ENCODE peak calls at places on chromosomes 16 and 17, in four cellular contexts. S is fibroblast of pulmonary artery, A is type B pancreatic cell, B is psoas muscle. K is an unnamed sample.

GRCh38 chr17:70767102-70767701 is 597.9 kb downstream of the KCNJ2 start:
- DNase-seq in A (no peak), S (peak), B (no peak), K (no peak)

GRCh38 chr17:1108810-1109605 is 70.8 kb downstream of the ABR start:
- DNase-seq in A (no peak), S (peak), B (peak), K (no peak)

GRCh38 chr16:1493746-1494094 is 560 bp downstream of the TELO2 start:
- DNase-seq in B (no peak), S (peak), A (peak), K (no peak)

GRCh38 chr16:69310479-69311114 is 553 bp upstream of the VPS4A start:
- DNase-seq in S (no peak), A (no peak), B (no peak), K (no peak)

GRCh38 chr16:31250782-31251384 is 8.9 kb upstream of the ITGAM start:
- DNase-seq in S (no peak), A (no peak), B (no peak), K (no peak)

GRCh38 chr16:6446370-6446769 is 886.3 kb upstream of the RBFOX1 start:
- DNase-seq in S (no peak), A (no peak), B (no peak), K (no peak)

GRCh38 chr17:64441772-64442549 is 7.0 kb upstream of the MILR1 start:
- DNase-seq in A (no peak), B (no peak), S (peak), K (peak)

GRCh38 chr16:20768121-20768520 is 4.3 kb downstream of the ACSM3 start:
- DNase-seq in B (no peak), A (no peak), S (no peak), K (no peak)

GRCh38 chr16:81707411-81708321 is 71.4 kb upstream of the PLCG2 start:
- DNase-seq in S (peak), B (no peak), A (no peak), K (peak)

GRCh38 chr16:55898592-55898991 is 23.4 kb upstream of the CES5A start:
- DNase-seq in A (peak), S (no peak), B (no peak), K (no peak)

GRCh38 chr16:48054881-48055601 is 100.8 kb downstream of the ABCC12 start:
- DNase-seq in B (peak), S (peak), A (no peak), K (no peak)

GRCh38 chr17:65677932-65678331 is 116.5 kb upstream of the AXIN2 start:
- DNase-seq in S (no peak), A (no peak), B (no peak), K (no peak)

GRCh38 chr16:30005341-30006094 is 5.3 kb downstream of the DOC2A start:
- DNase-seq in B (no peak), S (peak), A (no peak), K (no peak)

GRCh38 chr16:57798953-57799618 is 3.2 kb downstream of the KIFC3 start:
- DNase-seq in S (no peak), A (no peak), B (no peak), K (no peak)

GRCh38 chr17:15502315-15503112 is 35.1 kb upstream of the CDRT4 start:
- DNase-seq in S (peak), B (peak), A (peak), K (peak)